ENCODE peak calls at places on chromosomes 2 and 18, in ten cellular contexts. E is DND-41; D is caudate nucleus; T is substantia nigra; G is suprapubic skin; X is left ventricle myocardium inferior; O is effector memory CD4-positive, alpha-beta T cell; Y is HepG2; F is adrenal gland; V is endodermal cell. Z is an unnamed sample.

GRCh38 chr18:70494524-70494923 is 205.7 kb downstream of the SOCS6 start:
- DNase-seq in Y (no peak), T (no peak), G (no peak), D (no peak), O (no peak), V (no peak), X (no peak), F (no peak), E (no peak), Z (no peak)

GRCh38 chr18:69755856-69756496 is 191.7 kb downstream of the CD226 start:
- DNase-seq in Y (no peak), X (no peak), T (no peak), G (no peak), O (no peak), V (no peak), F (no peak), E (no peak), D (no peak), Z (no peak)

GRCh38 chr2:120243211-120243610 is 9.4 kb upstream of the RALB start:
- DNase-seq in V (no peak), G (no peak), T (no peak), O (no peak), D (no peak), F (no peak), X (no peak), Y (no peak), E (no peak), Z (no peak)

GRCh38 chr2:96333708-96334107 is 1.9 kb upstream of the NCAPH start:
- DNase-seq in D (no peak), Y (no peak), O (no peak), T (no peak), V (no peak), E (no peak), X (no peak), G (no peak), F (no peak), Z (no peak)

GRCh38 chr2:180495606-180496005 is 484.8 kb upstream of the UBE2E3 start:
- DNase-seq in F (no peak), T (no peak), G (no peak), O (no peak), D (no peak), X (no peak), E (no peak), Y (no peak), V (no peak), Z (no peak)

GRCh38 chr2:180010701-180011100 is 3.6 kb upstream of the CWC22 start:
- DNase-seq in Y (no peak), T (no peak), X (no peak), F (no peak), V (no peak), E (no peak), D (no peak), G (no peak), O (no peak), Z (no peak)

GRCh38 chr2:85181093-85181685 is 48.0 kb downstream of the TCF7L1 start:
- DNase-seq in Y (no peak), G (peak), O (no peak), X (no peak), V (no peak), T (no peak), D (no peak), F (no peak), E (no peak), Z (no peak)

GRCh38 chr2:145108385-145108784 is 588.5 kb upstream of the ZEB2 start:
- DNase-seq in O (no peak), V (no peak), X (no peak), D (no peak), T (no peak), E (no peak), F (no peak), Y (peak), G (no peak), Z (no peak)

GRCh38 chr2:32135409-32135808 is 30.3 kb upstream of the SLC30A6 start:
- DNase-seq in X (no peak), V (no peak), G (no peak), F (peak), T (no peak), D (no peak), E (no peak), Y (peak), O (no peak), Z (no peak)

GRCh38 chr18:39523281-39523680 is 1957.7 kb upstream of the CELF4 start:
- DNase-seq in F (peak), D (no peak), T (no peak), G (no peak), E (no peak), O (no peak), Y (peak), V (no peak), X (no peak), Z (no peak)

GRCh38 chr2:182393361-182393760 is 33.5 kb downstream of the PDE1A start:
- DNase-seq in G (no peak), T (no peak), E (no peak), F (no peak), X (no peak), D (no peak), V (no peak), O (no peak), Y (no peak), Z (no peak)

GRCh38 chr2:136118819-136119716 is 1.1 kb upstream of the CXCR4 start:
- DNase-seq in T (peak), G (peak), D (no peak), O (peak), E (peak), F (peak), V (peak), X (peak), Y (no peak), Z (peak)

GRCh38 chr2:199118701-199119241 is 339.0 kb downstream of the SATB2 start:
- DNase-seq in V (peak), D (no peak), G (no peak), F (no peak), Y (no peak), O (no peak), E (no peak), X (no peak), T (no peak), Z (no peak)

GRCh38 chr2:140797718-140798117 is 1333.1 kb downstream of the LRP1B start:
- DNase-seq in F (no peak), D (no peak), V (no peak), T (no peak), Y (no peak), X (no peak), O (no peak), G (no peak), E (no peak), Z (no peak)

DNA sequence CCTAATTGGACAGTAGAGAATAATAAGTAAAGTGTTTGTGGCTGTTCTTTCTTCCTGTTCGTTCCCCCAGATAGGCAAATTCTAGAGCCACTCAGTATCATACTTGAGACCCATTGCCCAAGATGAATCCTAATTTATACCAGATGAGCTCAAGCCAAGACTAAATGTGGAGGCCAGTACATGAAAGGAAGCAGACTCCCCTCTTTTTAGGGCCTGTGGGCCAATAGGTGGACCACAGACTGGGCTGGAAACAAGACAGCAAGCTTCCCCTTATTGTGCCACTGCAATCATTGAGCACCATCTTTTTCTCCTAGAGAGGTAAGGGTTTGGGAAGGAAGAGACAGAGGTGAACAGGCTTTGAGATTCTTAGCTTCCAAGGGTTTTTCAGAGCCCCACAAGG is 141.9 kb downstream of the MGAT5 start:
- DNase-seq in D (no peak), G (no peak), X (no peak), E (no peak), F (no peak), T (no peak), Y (no peak), V (no peak), O (no peak), Z (no peak)
- H3K27ac ChIP-seq in D (no peak), G (no peak), X (peak), E (no peak), F (no peak), T (no peak), Y (no peak), V (no peak), O (no peak), Z (no peak)

GRCh38 chr18:59357928-59358327 is 1.1 kb downstream of the LMAN1 start:
- DNase-seq in T (no peak), E (no peak), Y (peak), V (no peak), D (no peak), G (no peak), X (no peak), O (no peak), F (peak), Z (no peak)
- H3K27ac ChIP-seq in T (no peak), E (peak), Y (peak), V (no peak), D (no peak), G (peak), X (peak), O (peak), F (no peak), Z (peak)

DNA sequence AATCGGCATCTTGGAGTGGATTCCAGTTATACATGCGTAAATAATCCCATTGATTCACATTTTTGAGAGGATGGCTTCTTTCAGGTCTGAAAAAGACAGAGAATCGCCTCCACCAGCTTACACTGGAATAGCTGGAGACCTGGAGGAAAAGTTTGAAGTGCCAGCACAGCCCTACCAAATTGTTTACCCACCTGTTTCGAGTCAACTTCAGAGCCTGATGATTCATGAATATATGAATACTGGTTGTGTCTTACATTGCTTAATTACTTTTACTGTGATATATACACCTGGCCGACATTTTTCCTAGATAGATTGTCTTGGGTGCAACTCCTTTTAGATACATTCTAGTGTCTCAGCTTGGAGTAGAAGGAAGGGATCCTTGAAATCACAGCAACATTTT is 335 bp upstream of the NCKAP5 start:
- DNase-seq in G (no peak), T (no peak), V (no peak), Y (no peak), F (no peak), O (no peak), E (no peak), X (no peak), D (no peak), Z (no peak)
- H3K27ac ChIP-seq in G (peak), T (no peak), V (no peak), Y (no peak), F (no peak), O (no peak), E (no peak), X (peak), D (no peak), Z (no peak)

GRCh38 chr2:74426181-74426758 is 4.7 kb downstream of the WDR54 start:
- DNase-seq in D (no peak), E (no peak), O (no peak), Y (no peak), G (peak), T (no peak), X (no peak), F (no peak), V (peak), Z (no peak)

GRCh38 chr2:74430502-74430901 is 9.0 kb downstream of the WDR54 start:
- DNase-seq in X (no peak), D (no peak), E (no peak), G (no peak), T (no peak), F (no peak), V (no peak), Y (no peak), O (no peak), Z (no peak)

GRCh38 chr2:74427551-74427950 is 6.0 kb downstream of the WDR54 start:
- DNase-seq in O (no peak), X (no peak), G (peak), V (peak), F (no peak), E (no peak), Y (no peak), T (no peak), D (no peak), Z (no peak)

GRCh38 chr2:74428675-74429074 is 7.1 kb downstream of the WDR54 start:
- DNase-seq in X (no peak), T (no peak), E (no peak), D (no peak), G (peak), V (no peak), F (no peak), O (no peak), Y (no peak), Z (no peak)

GRCh38 chr2:74429487-74430451 is 8.2 kb downstream of the WDR54 start:
- DNase-seq in D (no peak), G (no peak), E (no peak), T (no peak), X (no peak), F (no peak), Y (peak), O (no peak), V (no peak), Z (no peak)
- H3K27ac ChIP-seq in D (no peak), G (no peak), E (no peak), T (no peak), X (no peak), F (no peak), Y (peak), O (no peak), V (no peak), Z (no peak)

GRCh38 chr18:56286775-56287174 is 351.6 kb downstream of the TXNL1 start:
- DNase-seq in T (no peak), F (no peak), V (no peak), X (no peak), D (no peak), Y (no peak), G (no peak), E (no peak), O (no peak), Z (no peak)
- H3K27ac ChIP-seq in T (no peak), F (no peak), V (no peak), X (no peak), D (no peak), Y (no peak), G (no peak), E (no peak), O (no peak), Z (no peak)

GRCh38 chr18:58216071-58216471 is 172.0 kb downstream of the NEDD4L start:
- DNase-seq in Y (no peak), X (no peak), D (no peak), T (no peak), O (no peak), V (peak), E (no peak), G (no peak), F (peak), Z (no peak)
- H3K27ac ChIP-seq in Y (no peak), X (no peak), D (peak), T (no peak), O (no peak), V (no peak), E (no peak), G (no peak), F (no peak), Z (no peak)

DNA sequence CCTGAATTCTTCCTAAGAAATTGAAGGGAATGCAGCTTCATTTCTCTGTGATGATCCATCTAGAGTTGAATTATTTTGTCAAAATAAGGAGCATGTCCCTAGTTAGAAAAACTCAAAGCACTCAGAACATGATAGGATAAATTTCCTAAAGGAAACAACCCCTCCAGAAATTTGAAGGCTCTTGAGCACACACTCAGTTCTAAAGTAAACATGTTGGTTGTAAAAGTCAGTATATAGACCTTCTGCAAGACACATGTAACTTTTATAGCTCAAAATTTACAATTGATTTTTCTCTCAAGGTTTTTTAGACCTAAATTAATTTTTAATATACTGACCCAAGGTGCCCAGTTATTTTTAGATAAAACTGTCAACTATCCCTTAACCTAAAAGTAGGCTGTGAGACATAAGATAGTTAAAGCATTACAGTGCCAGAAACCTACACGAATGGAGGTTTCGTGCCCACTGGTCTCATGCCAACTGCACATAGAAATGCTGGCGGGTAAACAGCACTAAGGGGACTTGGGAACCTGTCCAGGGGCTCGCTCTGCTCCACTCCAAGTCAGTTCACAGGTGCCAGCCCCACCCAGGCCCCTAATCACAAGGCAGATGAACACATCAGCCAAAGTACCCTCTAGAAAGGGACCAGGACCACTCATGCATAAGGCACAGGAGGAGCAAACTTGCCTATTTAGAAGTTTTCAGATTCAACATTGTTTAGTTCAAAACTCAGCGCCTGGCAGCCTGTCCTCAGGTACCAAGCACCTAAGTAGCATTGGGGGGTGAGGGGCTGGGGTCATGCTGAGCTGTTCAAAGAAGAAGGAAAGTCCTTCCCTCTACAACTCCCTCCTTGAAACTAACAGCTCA is 106.5 kb downstream of the SMC6 start:
- DNase-seq in D (no peak), Y (no peak), X (no peak), F (no peak), E (no peak), V (no peak), T (no peak), O (no peak), G (no peak), Z (no peak)
- H3K27ac ChIP-seq in D (no peak), Y (no peak), X (peak), F (no peak), E (no peak), V (no peak), T (no peak), O (no peak), G (no peak), Z (no peak)

GRCh38 chr2:88658318-88658717 is 31.1 kb upstream of the EIF2AK3 start:
- DNase-seq in V (no peak), G (no peak), X (no peak), O (no peak), T (no peak), F (no peak), Y (no peak), E (no peak), D (no peak), Z (no peak)
- H3K27ac ChIP-seq in V (no peak), G (peak), X (peak), O (no peak), T (no peak), F (peak), Y (no peak), E (no peak), D (no peak), Z (no peak)